ENCODE peak calls at places on chromosomes 1 and 21, in nine cellular contexts. N, E, K, I, X, S, U, G and L are unnamed samples.

GRCh38 chr1:36016686-36017085 is 67.2 kb upstream of the TEKT2 start:
- DNase-seq in N (no peak), E (no peak), K (no peak), I (no peak), X (no peak), S (no peak), U (no peak), G (no peak), L (no peak)

GRCh38 chr1:155307247-155307740 is 1.4 kb upstream of the FDPS start:
- DNase-seq in N (no peak), E (no peak), K (no peak), I (no peak), X (peak), S (peak), U (no peak), G (no peak), L (no peak)

GRCh38 chr1:202967684-202968281 is 726 bp upstream of the CYB5R1 start:
- DNase-seq in N (peak), E (no peak), K (no peak), I (no peak), X (peak), S (peak), U (no peak), G (no peak), L (no peak)

GRCh38 chr1:209302777-209303642 is 280.5 kb upstream of the CAMK1G start:
- DNase-seq in N (no peak), E (no peak), K (no peak), I (no peak), X (no peak), S (peak), U (no peak), G (no peak), L (no peak)

GRCh38 chr1:21664806-21665588 is 4.2 kb downstream of the RAP1GAP start:
- DNase-seq in N (no peak), E (no peak), K (no peak), I (no peak), X (no peak), S (no peak), U (no peak), G (no peak), L (no peak)

GRCh38 chr21:28334407-28334806 is 658.3 kb downstream of the LTN1 start:
- DNase-seq in N (no peak), E (no peak), K (no peak), I (no peak), X (no peak), S (peak), U (no peak), G (no peak), L (no peak)

GRCh38 chr1:204524986-204525385 is 8.8 kb downstream of the MDM4 start:
- DNase-seq in N (no peak), E (no peak), K (no peak), I (no peak), X (no peak), S (peak), U (no peak), G (no peak), L (no peak)

GRCh38 chr1:171355727-171356126 is 41.7 kb downstream of the FMO4 start:
- DNase-seq in N (no peak), E (no peak), K (no peak), I (no peak), X (no peak), S (no peak), U (no peak), G (no peak), L (no peak)

GRCh38 chr1:117599822-117600221 is 6.0 kb upstream of the TENT5C start:
- DNase-seq in N (no peak), E (no peak), K (no peak), I (no peak), X (no peak), S (no peak), U (no peak), G (no peak), L (no peak)

GRCh38 chr1:172823534-172823933 is 164.6 kb downstream of the FASLG start:
- DNase-seq in N (no peak), E (no peak), K (no peak), I (no peak), X (no peak), S (no peak), U (no peak), G (no peak), L (no peak)